ENCODE peak calls at places on chromosomes 16 and 17, in seven cellular contexts. One of them, this sample, is unnamed.

GRCh38 chr17:8057691-8058114 is 18.8 kb downstream of the ALOX15B start:
- DNase-seq in HepG2: peak; percentile 75
- DNase-seq in SK-N-SH: peak; percentile 80
- DNase-seq in H1: no peak
- DNase-seq in HCT116: peak; percentile 83
- DNase-seq in K562: peak; percentile 76
- DNase-seq in GM12878: peak; percentile 45
- DNase-seq in this sample: peak; percentile 70

GRCh38 chr17:18229254-18229653 is 3.8 kb downstream of the LLGL1 start:
- DNase-seq in HepG2: no peak
- DNase-seq in SK-N-SH: no peak
- DNase-seq in H1: no peak
- DNase-seq in HCT116: no peak
- DNase-seq in K562: no peak
- DNase-seq in GM12878: no peak
- DNase-seq in this sample: no peak

GRCh38 chr17:31074772-31075538 is 19.8 kb upstream of the NF1 start:
- DNase-seq in HepG2: no peak
- DNase-seq in SK-N-SH: no peak
- DNase-seq in H1: no peak
- DNase-seq in HCT116: no peak
- DNase-seq in K562: no peak
- DNase-seq in GM12878: no peak
- DNase-seq in this sample: peak; percentile 54

GRCh38 chr17:40558300-40558584 is 7.0 kb downstream of the CCR7 start:
- DNase-seq in HepG2: no peak
- DNase-seq in SK-N-SH: no peak
- DNase-seq in H1: no peak
- DNase-seq in HCT116: no peak
- DNase-seq in K562: no peak
- DNase-seq in GM12878: no peak
- DNase-seq in this sample: no peak

GRCh38 chr17:40532520-40533253 is 31.3 kb upstream of the TNS4 start:
- DNase-seq in HepG2: no peak
- DNase-seq in SK-N-SH: no peak
- DNase-seq in H1: no peak
- DNase-seq in HCT116: no peak
- DNase-seq in K562: no peak
- DNase-seq in GM12878: no peak
- DNase-seq in this sample: no peak

GRCh38 chr17:73765824-73766563 is 121.7 kb upstream of the SDK2 start:
- DNase-seq in HepG2: no peak
- DNase-seq in SK-N-SH: no peak
- DNase-seq in H1: no peak
- DNase-seq in HCT116: no peak
- DNase-seq in K562: no peak
- DNase-seq in GM12878: no peak
- DNase-seq in this sample: no peak

GRCh38 chr16:4042581-4042980 is 73.7 kb downstream of the ADCY9 start:
- DNase-seq in HepG2: no peak
- DNase-seq in SK-N-SH: no peak
- DNase-seq in H1: no peak
- DNase-seq in HCT116: no peak
- DNase-seq in K562: no peak
- DNase-seq in GM12878: no peak
- DNase-seq in this sample: no peak

GRCh38 chr16:9703731-9704130 is 478.5 kb downstream of the GRIN2A start:
- DNase-seq in HepG2: no peak
- DNase-seq in SK-N-SH: no peak
- DNase-seq in H1: no peak
- DNase-seq in HCT116: no peak
- DNase-seq in K562: no peak
- DNase-seq in GM12878: no peak
- DNase-seq in this sample: no peak

GRCh38 chr16:56603589-56603988 is 4.8 kb upstream of the MT2A start:
- DNase-seq in HepG2: peak; percentile 86
- DNase-seq in SK-N-SH: peak; percentile 67
- DNase-seq in H1: no peak
- DNase-seq in HCT116: peak; percentile 56
- DNase-seq in K562: peak; percentile 69
- DNase-seq in GM12878: no peak
- DNase-seq in this sample: peak; percentile 84

GRCh38 chr17:11880714-11881113 is 116.6 kb downstream of the ZNF18 start:
- DNase-seq in HepG2: peak; percentile 52
- DNase-seq in SK-N-SH: peak; percentile 22
- DNase-seq in H1: no peak
- DNase-seq in HCT116: peak; percentile 48
- DNase-seq in K562: peak; percentile 42
- DNase-seq in GM12878: no peak
- DNase-seq in this sample: peak; percentile 7

GRCh38 chr16:4660454-4661007 is 32.8 kb upstream of the NUDT16L1 start:
- DNase-seq in HepG2: peak; percentile 84
- DNase-seq in SK-N-SH: peak; percentile 50
- DNase-seq in H1: no peak
- DNase-seq in HCT116: no peak
- DNase-seq in K562: peak; percentile 19
- DNase-seq in GM12878: no peak
- DNase-seq in this sample: no peak

GRCh38 chr17:73338050-73338491 is 26.3 kb upstream of the CDC42EP4 start:
- DNase-seq in HepG2: no peak
- DNase-seq in SK-N-SH: peak; percentile 38
- DNase-seq in H1: no peak
- DNase-seq in HCT116: no peak
- DNase-seq in K562: no peak
- DNase-seq in GM12878: no peak
- DNase-seq in this sample: no peak

GRCh38 chr16:47970291-47970931 is 185.4 kb downstream of the ABCC12 start:
- DNase-seq in HepG2: peak; percentile 34
- DNase-seq in SK-N-SH: no peak
- DNase-seq in H1: no peak
- DNase-seq in HCT116: no peak
- DNase-seq in K562: peak; percentile 15
- DNase-seq in GM12878: no peak
- DNase-seq in this sample: peak; percentile 75

GRCh38 chr17:28901866-28902818 is 737 bp downstream of the DHRS13 start:
- DNase-seq in HepG2: no peak
- DNase-seq in SK-N-SH: peak; percentile 83
- DNase-seq in H1: no peak
- DNase-seq in HCT116: no peak
- DNase-seq in K562: peak; percentile 76
- DNase-seq in GM12878: no peak
- DNase-seq in this sample: peak; percentile 52

GRCh38 chr16:4911831-4912422 is 25.0 kb downstream of the PPL start:
- DNase-seq in HepG2: peak; percentile 32
- DNase-seq in SK-N-SH: no peak
- DNase-seq in H1: no peak
- DNase-seq in HCT116: no peak
- DNase-seq in K562: no peak
- DNase-seq in GM12878: no peak
- DNase-seq in this sample: no peak

GRCh38 chr16:27756206-27756970 is 206.4 kb downstream of the KATNIP start:
- DNase-seq in HepG2: no peak
- DNase-seq in SK-N-SH: no peak
- DNase-seq in H1: no peak
- DNase-seq in HCT116: no peak
- DNase-seq in K562: peak; percentile 85
- DNase-seq in GM12878: no peak
- DNase-seq in this sample: no peak

GRCh38 chr17:71412803-71413202 is 708.0 kb upstream of the SOX9 start:
- DNase-seq in HepG2: no peak
- DNase-seq in SK-N-SH: no peak
- DNase-seq in H1: no peak
- DNase-seq in HCT116: peak; percentile 93
- DNase-seq in K562: no peak
- DNase-seq in GM12878: no peak
- DNase-seq in this sample: peak; percentile 35

GRCh38 chr16:75218256-75219076 is at the start of gene CTRB1:
- DNase-seq in HepG2: no peak
- DNase-seq in SK-N-SH: peak; percentile 57
- DNase-seq in H1: no peak
- DNase-seq in HCT116: no peak
- DNase-seq in K562: no peak
- DNase-seq in GM12878: no peak
- DNase-seq in this sample: no peak

GRCh38 chr17:63600569-63601438 is at the start of gene TACO1:
- DNase-seq in HepG2: peak; percentile 83
- DNase-seq in SK-N-SH: peak; percentile 96
- DNase-seq in H1: peak; percentile 56
- DNase-seq in HCT116: peak; percentile 79
- DNase-seq in K562: peak; percentile 92
- DNase-seq in GM12878: peak; percentile 48
- DNase-seq in this sample: peak; percentile 93

GRCh38 chr16:87550510-87550961 is 51.8 kb upstream of the JPH3 start:
- DNase-seq in HepG2: no peak
- DNase-seq in SK-N-SH: peak; percentile 86
- DNase-seq in H1: no peak
- DNase-seq in HCT116: no peak
- DNase-seq in K562: peak; percentile 61
- DNase-seq in GM12878: no peak
- DNase-seq in this sample: peak; percentile 39

GRCh38 chr17:59371426-59372099 is 40.1 kb downstream of the YPEL2 start:
- DNase-seq in HepG2: peak; percentile 32
- DNase-seq in SK-N-SH: no peak
- DNase-seq in H1: no peak
- DNase-seq in HCT116: no peak
- DNase-seq in K562: no peak
- DNase-seq in GM12878: no peak
- DNase-seq in this sample: no peak

GRCh38 chr17:15885770-15886169 is 59.2 kb upstream of the ADORA2B start:
- DNase-seq in HepG2: no peak
- DNase-seq in SK-N-SH: no peak
- DNase-seq in H1: no peak
- DNase-seq in HCT116: no peak
- DNase-seq in K562: no peak
- DNase-seq in GM12878: no peak
- DNase-seq in this sample: no peak
- TF ChIP-seq JUND in HepG2: no peak
- TF ChIP-seq JUND in SK-N-SH: no peak
- TF ChIP-seq JUND in H1: no peak
- TF ChIP-seq JUND in HCT116: no peak
- TF ChIP-seq JUND in K562: no peak
- TF ChIP-seq JUND in GM12878: no peak
- TF ChIP-seq JUND in this sample: no peak

DNA sequence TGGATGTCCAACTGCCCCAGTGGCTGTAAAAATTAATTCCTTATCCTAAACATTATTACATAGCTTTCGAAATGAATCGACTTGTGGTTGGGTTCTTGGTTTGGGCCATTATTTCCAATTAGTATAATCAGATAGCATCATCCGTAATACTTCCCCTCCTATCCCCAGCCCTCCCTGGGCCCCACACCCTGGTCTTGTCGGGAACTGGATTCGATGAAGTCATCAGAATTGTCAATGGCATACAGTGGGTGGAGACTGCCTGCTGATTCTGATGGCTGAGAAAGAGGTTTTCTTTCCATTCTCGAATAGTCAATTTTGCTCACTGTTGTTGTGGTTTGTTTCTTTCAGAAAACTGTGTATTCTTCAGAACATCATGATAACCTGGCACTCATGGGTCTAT is 395.1 kb downstream of the SEC14L1 start:
- DNase-seq in HepG2: no peak
- DNase-seq in SK-N-SH: no peak
- DNase-seq in H1: no peak
- DNase-seq in HCT116: no peak
- DNase-seq in K562: no peak
- DNase-seq in GM12878: no peak
- DNase-seq in this sample: no peak
- TF ChIP-seq JUND in HepG2: no peak
- TF ChIP-seq JUND in SK-N-SH: no peak
- TF ChIP-seq JUND in H1: no peak
- TF ChIP-seq JUND in HCT116: no peak
- TF ChIP-seq JUND in K562: no peak
- TF ChIP-seq JUND in GM12878: no peak
- TF ChIP-seq JUND in this sample: no peak

GRCh38 chr16:765488-765865 is 4.9 kb downstream of the MSLN start:
- DNase-seq in HepG2: no peak
- DNase-seq in SK-N-SH: no peak
- DNase-seq in H1: no peak
- DNase-seq in HCT116: no peak
- DNase-seq in K562: no peak
- DNase-seq in GM12878: no peak
- DNase-seq in this sample: no peak

GRCh38 chr16:765971-766819 is 5.7 kb downstream of the MSLN start:
- DNase-seq in HepG2: no peak
- DNase-seq in SK-N-SH: no peak
- DNase-seq in H1: no peak
- DNase-seq in HCT116: no peak
- DNase-seq in K562: no peak
- DNase-seq in GM12878: no peak
- DNase-seq in this sample: no peak

GRCh38 chr16:768428-768827 is 7.9 kb downstream of the MSLN start:
- DNase-seq in HepG2: no peak
- DNase-seq in SK-N-SH: no peak
- DNase-seq in H1: no peak
- DNase-seq in HCT116: no peak
- DNase-seq in K562: no peak
- DNase-seq in GM12878: no peak
- DNase-seq in this sample: no peak

GRCh38 chr16:767743-768235 is 7.3 kb downstream of the MSLN start:
- DNase-seq in HepG2: no peak
- DNase-seq in SK-N-SH: peak; percentile 68
- DNase-seq in H1: no peak
- DNase-seq in HCT116: no peak
- DNase-seq in K562: no peak
- DNase-seq in GM12878: no peak
- DNase-seq in this sample: no peak

DNA sequence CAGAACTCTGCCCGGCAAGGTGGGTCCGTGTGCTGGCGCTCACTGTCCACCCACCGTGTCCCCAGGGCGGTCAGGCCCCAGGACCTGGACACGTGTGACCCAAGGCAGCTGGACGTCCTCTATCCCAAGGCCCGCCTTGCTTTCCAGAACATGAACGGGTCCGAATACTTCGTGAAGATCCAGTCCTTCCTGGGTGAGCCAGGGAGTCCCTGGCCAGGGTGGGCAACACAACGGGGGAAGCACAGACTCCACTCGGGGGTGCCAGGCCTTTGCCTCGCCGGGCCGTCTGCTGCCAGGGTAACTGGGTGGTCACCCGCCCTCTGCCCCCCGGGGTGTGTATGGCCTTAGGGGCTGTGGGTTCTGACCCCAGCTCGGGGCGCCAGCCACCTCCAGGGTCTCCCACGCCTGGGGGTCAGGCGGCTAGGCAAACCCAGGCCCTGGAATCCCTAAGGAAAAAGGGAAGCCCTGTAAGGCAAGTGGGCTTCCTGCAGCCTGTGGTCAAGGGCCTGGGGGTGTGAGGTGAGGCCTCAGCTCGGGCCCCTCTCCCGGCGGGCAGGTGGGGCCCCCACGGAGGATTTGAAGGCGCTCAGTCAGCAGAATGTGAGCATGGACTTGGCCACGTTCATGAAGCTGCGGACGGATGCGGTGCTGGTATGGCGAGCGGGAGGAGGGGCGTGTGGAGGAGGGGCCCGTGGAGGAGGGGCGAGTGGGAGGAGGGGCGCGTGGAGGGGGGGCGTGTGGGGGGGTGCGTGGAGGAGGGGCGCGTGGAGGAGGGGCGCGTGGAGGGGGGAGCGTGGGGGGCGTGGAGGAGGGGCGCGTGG is 6.5 kb downstream of the MSLN start:
- DNase-seq in HepG2: no peak
- DNase-seq in SK-N-SH: no peak
- DNase-seq in H1: no peak
- DNase-seq in HCT116: no peak
- DNase-seq in K562: no peak
- DNase-seq in GM12878: no peak
- DNase-seq in this sample: no peak
- TF ChIP-seq JUND in HepG2: no peak
- TF ChIP-seq JUND in SK-N-SH: no peak
- TF ChIP-seq JUND in H1: no peak
- TF ChIP-seq JUND in HCT116: no peak
- TF ChIP-seq JUND in K562: no peak
- TF ChIP-seq JUND in GM12878: no peak
- TF ChIP-seq JUND in this sample: no peak

GRCh38 chr17:80782536-80783427 is 208.9 kb upstream of the CHMP6 start:
- DNase-seq in HepG2: no peak
- DNase-seq in SK-N-SH: no peak
- DNase-seq in H1: no peak
- DNase-seq in HCT116: no peak
- DNase-seq in K562: no peak
- DNase-seq in GM12878: no peak
- DNase-seq in this sample: no peak
- TF ChIP-seq JUND in HepG2: no peak
- TF ChIP-seq JUND in SK-N-SH: no peak
- TF ChIP-seq JUND in H1: no peak
- TF ChIP-seq JUND in HCT116: no peak
- TF ChIP-seq JUND in K562: no peak
- TF ChIP-seq JUND in GM12878: no peak
- TF ChIP-seq JUND in this sample: no peak

This sample was measured in T47D.